ENCODE peak calls at places on chromosome 2, in nine cellular contexts. One of them, this sample, is unnamed.

GRCh38 chr2:159183346-159183745 is 103.2 kb downstream of the WDSUB1 start:
- DNase-seq in M059J: no peak
- DNase-seq in Calu3: no peak
- DNase-seq in Peyer's patch: no peak
- DNase-seq in stimulated activated CD4-positive, alpha-beta T cell treated with anti-CD3 and anti-CD28 coated beads, Interleukin-15, amount 100 ng/mL, for 24 hours: no peak
- DNase-seq in nephron progenitor cell: no peak
- DNase-seq in HT1080: no peak
- DNase-seq in NCI-H446: no peak
- DNase-seq in left ventricle myocardium superior: no peak
- DNase-seq in this sample: no peak

GRCh38 chr2:224042191-224042696 is 3.2 kb upstream of the SERPINE2 start:
- DNase-seq in Calu3: no peak
- DNase-seq in Peyer's patch: no peak
- DNase-seq in HT1080: no peak
- DNase-seq in stimulated activated CD4-positive, alpha-beta T cell treated with anti-CD3 and anti-CD28 coated beads, Interleukin-15, amount 100 ng/mL, for 24 hours: no peak
- DNase-seq in M059J: peak
- DNase-seq in left ventricle myocardium superior: no peak
- DNase-seq in nephron progenitor cell: no peak
- DNase-seq in NCI-H446: no peak
- DNase-seq in this sample: no peak

GRCh38 chr2:3282056-3282998 is 95.3 kb downstream of the EIPR1 start:
- DNase-seq in stimulated activated CD4-positive, alpha-beta T cell treated with anti-CD3 and anti-CD28 coated beads, Interleukin-15, amount 100 ng/mL, for 24 hours: no peak
- DNase-seq in HT1080: peak
- DNase-seq in M059J: peak
- DNase-seq in NCI-H446: peak
- DNase-seq in left ventricle myocardium superior: peak
- DNase-seq in Calu3: no peak
- DNase-seq in nephron progenitor cell: no peak
- DNase-seq in Peyer's patch: peak
- DNase-seq in this sample: peak

GRCh38 chr2:96873651-96874096 is 3.8 kb upstream of the SEMA4C start:
- DNase-seq in left ventricle myocardium superior: peak
- DNase-seq in stimulated activated CD4-positive, alpha-beta T cell treated with anti-CD3 and anti-CD28 coated beads, Interleukin-15, amount 100 ng/mL, for 24 hours: no peak
- DNase-seq in NCI-H446: no peak
- DNase-seq in M059J: no peak
- DNase-seq in Calu3: no peak
- DNase-seq in nephron progenitor cell: no peak
- DNase-seq in HT1080: no peak
- DNase-seq in Peyer's patch: no peak
- DNase-seq in this sample: no peak

GRCh38 chr2:155021591-155021990 is 323.1 kb downstream of the KCNJ3 start:
- DNase-seq in Peyer's patch: no peak
- DNase-seq in nephron progenitor cell: no peak
- DNase-seq in M059J: no peak
- DNase-seq in NCI-H446: peak
- DNase-seq in left ventricle myocardium superior: no peak
- DNase-seq in stimulated activated CD4-positive, alpha-beta T cell treated with anti-CD3 and anti-CD28 coated beads, Interleukin-15, amount 100 ng/mL, for 24 hours: no peak
- DNase-seq in HT1080: no peak
- DNase-seq in Calu3: no peak
- DNase-seq in this sample: no peak

GRCh38 chr2:70959271-70959761 is 19.1 kb upstream of the ANKRD53 start:
- DNase-seq in M059J: no peak
- DNase-seq in HT1080: peak
- DNase-seq in NCI-H446: no peak
- DNase-seq in Peyer's patch: no peak
- DNase-seq in stimulated activated CD4-positive, alpha-beta T cell treated with anti-CD3 and anti-CD28 coated beads, Interleukin-15, amount 100 ng/mL, for 24 hours: no peak
- DNase-seq in nephron progenitor cell: no peak
- DNase-seq in Calu3: no peak
- DNase-seq in left ventricle myocardium superior: no peak
- DNase-seq in this sample: no peak

GRCh38 chr2:219425238-219426067 is 7.3 kb downstream of the DES start:
- DNase-seq in nephron progenitor cell: no peak
- DNase-seq in M059J: no peak
- DNase-seq in HT1080: no peak
- DNase-seq in Calu3: no peak
- DNase-seq in left ventricle myocardium superior: peak
- DNase-seq in NCI-H446: no peak
- DNase-seq in stimulated activated CD4-positive, alpha-beta T cell treated with anti-CD3 and anti-CD28 coated beads, Interleukin-15, amount 100 ng/mL, for 24 hours: no peak
- DNase-seq in Peyer's patch: no peak
- DNase-seq in this sample: no peak

GRCh38 chr2:76445880-76446279 is 735.2 kb upstream of the GCFC2 start:
- DNase-seq in Calu3: no peak
- DNase-seq in left ventricle myocardium superior: no peak
- DNase-seq in nephron progenitor cell: no peak
- DNase-seq in Peyer's patch: no peak
- DNase-seq in NCI-H446: no peak
- DNase-seq in stimulated activated CD4-positive, alpha-beta T cell treated with anti-CD3 and anti-CD28 coated beads, Interleukin-15, amount 100 ng/mL, for 24 hours: no peak
- DNase-seq in M059J: no peak
- DNase-seq in HT1080: no peak
- DNase-seq in this sample: no peak

GRCh38 chr2:38465789-38466127 is 88.7 kb upstream of the ATL2 start:
- DNase-seq in Peyer's patch: no peak
- DNase-seq in nephron progenitor cell: no peak
- DNase-seq in NCI-H446: peak
- DNase-seq in M059J: peak
- DNase-seq in HT1080: peak
- DNase-seq in Calu3: peak
- DNase-seq in stimulated activated CD4-positive, alpha-beta T cell treated with anti-CD3 and anti-CD28 coated beads, Interleukin-15, amount 100 ng/mL, for 24 hours: peak
- DNase-seq in left ventricle myocardium superior: peak
- DNase-seq in this sample: no peak

GRCh38 chr2:233209978-233210680 is 41.3 kb upstream of the ATG16L1 start:
- DNase-seq in Peyer's patch: no peak
- DNase-seq in NCI-H446: no peak
- DNase-seq in HT1080: peak
- DNase-seq in Calu3: no peak
- DNase-seq in nephron progenitor cell: no peak
- DNase-seq in M059J: peak
- DNase-seq in left ventricle myocardium superior: no peak
- DNase-seq in stimulated activated CD4-positive, alpha-beta T cell treated with anti-CD3 and anti-CD28 coated beads, Interleukin-15, amount 100 ng/mL, for 24 hours: no peak
- DNase-seq in this sample: peak

GRCh38 chr2:17058772-17059402 is 393.3 kb upstream of the CYRIA start:
- DNase-seq in M059J: no peak
- DNase-seq in NCI-H446: no peak
- DNase-seq in Peyer's patch: no peak
- DNase-seq in nephron progenitor cell: no peak
- DNase-seq in stimulated activated CD4-positive, alpha-beta T cell treated with anti-CD3 and anti-CD28 coated beads, Interleukin-15, amount 100 ng/mL, for 24 hours: no peak
- DNase-seq in left ventricle myocardium superior: no peak
- DNase-seq in Calu3: no peak
- DNase-seq in HT1080: no peak
- DNase-seq in this sample: no peak

GRCh38 chr2:7984693-7985353 is 697.0 kb upstream of the ID2 start:
- DNase-seq in left ventricle myocardium superior: no peak
- DNase-seq in Calu3: no peak
- DNase-seq in nephron progenitor cell: no peak
- DNase-seq in M059J: no peak
- DNase-seq in Peyer's patch: no peak
- DNase-seq in HT1080: no peak
- DNase-seq in NCI-H446: no peak
- DNase-seq in stimulated activated CD4-positive, alpha-beta T cell treated with anti-CD3 and anti-CD28 coated beads, Interleukin-15, amount 100 ng/mL, for 24 hours: peak
- DNase-seq in this sample: no peak

GRCh38 chr2:219454217-219454616 is 19.6 kb downstream of the SPEG start:
- DNase-seq in left ventricle myocardium superior: no peak
- DNase-seq in stimulated activated CD4-positive, alpha-beta T cell treated with anti-CD3 and anti-CD28 coated beads, Interleukin-15, amount 100 ng/mL, for 24 hours: no peak
- DNase-seq in HT1080: peak
- DNase-seq in nephron progenitor cell: no peak
- DNase-seq in Peyer's patch: no peak
- DNase-seq in Calu3: no peak
- DNase-seq in M059J: peak
- DNase-seq in NCI-H446: peak
- DNase-seq in this sample: no peak

This sample was measured in kidney glomerular epithelial cell.